ENCODE peak calls at places on chromosomes 2 and 18, in ten cellular contexts. F, N, T, V, L, I, C, Z, O and Q are unnamed samples. For H3K9me3, the result is how much of the 10 kb centered on the place peaks cover.

GRCh38 chr2:12738112-12738485 is 21.4 kb downstream of the TRIB2 start:
- DNase-seq in F (no peak), N (no peak), T (no peak), V (peak), L (no peak), I (no peak), C (no peak), Z (no peak), O (no peak), Q (no peak)

GRCh38 chr2:199973703-199974102 is 18.3 kb downstream of the MAIP1 start:
- DNase-seq in F (no peak), N (peak), T (no peak), V (peak), L (no peak), I (no peak), C (peak), Z (peak), O (no peak), Q (no peak)

GRCh38 chr2:30147715-30148611 is 1.2 kb downstream of the YPEL5 start:
- DNase-seq in F (peak), N (peak), T (peak), V (peak), L (peak), I (peak), C (peak), Z (no peak), O (peak), Q (peak)

GRCh38 chr2:16525265-16525887 is 140.3 kb downstream of the CYRIA start:
- DNase-seq in F (no peak), N (peak), T (no peak), V (no peak), L (no peak), I (peak), C (no peak), Z (peak), O (no peak), Q (peak)

GRCh38 chr2:11738589-11739436 is 7.6 kb upstream of the LPIN1 start:
- DNase-seq in F (no peak), N (peak), T (peak), V (peak), L (peak), I (no peak), C (peak), Z (peak), O (peak), Q (peak)

GRCh38 chr18:56307771-56308170 is 330.6 kb downstream of the TXNL1 start:
- DNase-seq in F (no peak), N (no peak), T (no peak), V (no peak), L (no peak), I (no peak), C (no peak), Z (no peak), O (no peak), Q (no peak)

GRCh38 chr2:103401621-103402020 is 639.8 kb downstream of the TMEM182 start:
- DNase-seq in F (no peak), N (peak), T (no peak), V (peak), L (no peak), I (peak), C (peak), Z (no peak), O (no peak), Q (peak)

GRCh38 chr2:219352448-219353023 is 20.0 kb upstream of the RESP18 start:
- DNase-seq in F (peak), N (peak), T (peak), V (peak), L (no peak), I (peak), C (peak), Z (peak), O (no peak), Q (peak)

GRCh38 chr2:240233891-240234502 is 93.5 kb upstream of the OTOS start:
- DNase-seq in F (no peak), N (no peak), T (peak), V (no peak), L (peak), I (no peak), C (no peak), Z (no peak), O (peak), Q (no peak)

GRCh38 chr2:239157766-239158165 is 243.1 kb downstream of the HDAC4 start:
- DNase-seq in F (no peak), N (peak), T (peak), V (no peak), L (peak), I (peak), C (no peak), Z (peak), O (peak), Q (peak)

GRCh38 chr2:75621228-75621627 is 25.4 kb upstream of the MRPL19 start:
- DNase-seq in F (no peak), N (no peak), T (no peak), V (no peak), L (no peak), I (no peak), C (no peak), Z (no peak), O (no peak), Q (no peak)

GRCh38 chr2:237966565-237967462 is at the start of gene UBE2F:
- DNase-seq in F (peak), N (peak), T (peak), V (peak), L (peak), I (peak), C (peak), Z (peak), O (peak), Q (peak)

GRCh38 chr2:96733931-96734330 is 5.9 kb downstream of the LMAN2L start:
- DNase-seq in F (no peak), N (no peak), T (no peak), V (no peak), L (no peak), I (no peak), C (no peak), Z (no peak), O (no peak), Q (no peak)

GRCh38 chr18:3910507-3910906 is 460.5 kb downstream of the TGIF1 start:
- DNase-seq in F (no peak), N (no peak), T (peak), V (peak), L (no peak), I (no peak), C (peak), Z (no peak), O (no peak), Q (no peak)

GRCh38 chr2:202133556-202134245 is 60.6 kb downstream of the KIAA2012 start:
- DNase-seq in F (no peak), N (no peak), T (no peak), V (no peak), L (no peak), I (no peak), C (no peak), Z (no peak), O (no peak), Q (no peak)

GRCh38 chr2:179751184-179751809 is 110.1 kb downstream of the ZNF385B start:
- DNase-seq in F (no peak), N (peak), T (no peak), V (peak), L (no peak), I (no peak), C (peak), Z (peak), O (no peak), Q (no peak)

GRCh38 chr2:204015118-204015842 is 78.7 kb downstream of the ICOS start:
- DNase-seq in F (no peak), N (no peak), T (no peak), V (no peak), L (no peak), I (no peak), C (no peak), Z (no peak), O (no peak), Q (no peak)

GRCh38 chr2:239190921-239191885 is 209.6 kb downstream of the HDAC4 start:
- DNase-seq in F (no peak), N (no peak), T (peak), V (no peak), L (peak), I (no peak), C (no peak), Z (no peak), O (peak), Q (no peak)

GRCh38 chr2:158457092-158457825 is 507 bp downstream of the PKP4 start:
- DNase-seq in F (peak), N (peak), T (peak), V (peak), L (peak), I (peak), C (peak), Z (no peak), O (peak), Q (peak)

GRCh38 chr18:28114472-28114871 is 62.5 kb downstream of the CDH2 start:
- DNase-seq in F (no peak), N (no peak), T (no peak), V (peak), L (no peak), I (no peak), C (peak), Z (no peak), O (no peak), Q (no peak)

GRCh38 chr2:230952226-230952956 is 27.3 kb upstream of the GPR55 start:
- DNase-seq in F (no peak), N (no peak), T (no peak), V (no peak), L (no peak), I (no peak), C (no peak), Z (no peak), O (no peak), Q (no peak)

GRCh38 chr2:169225906-169226305 is 136.4 kb downstream of the LRP2 start:
- DNase-seq in F (no peak), N (no peak), T (no peak), V (peak), L (no peak), I (no peak), C (no peak), Z (no peak), O (no peak), Q (no peak)

GRCh38 chr2:39689876-39690275 is 24.2 kb downstream of the TMEM178A start:
- DNase-seq in F (no peak), N (no peak), T (no peak), V (no peak), L (no peak), I (no peak), C (no peak), Z (no peak), O (no peak), Q (no peak)

GRCh38 chr2:46075848-46076247 is 221.4 kb upstream of the EPAS1 start:
- DNase-seq in F (no peak), N (no peak), T (no peak), V (peak), L (no peak), I (no peak), C (peak), Z (no peak), O (no peak), Q (no peak)

GRCh38 chr2:105712166-105712915 is 32.4 kb upstream of the NCK2 start:
- DNase-seq in F (no peak), N (no peak), T (no peak), V (peak), L (no peak), I (no peak), C (peak), Z (no peak), O (no peak), Q (no peak)

GRCh38 chr2:100995309-100996075 is 6.6 kb upstream of the RPL31 start:
- DNase-seq in F (no peak), N (no peak), T (no peak), V (no peak), L (no peak), I (no peak), C (no peak), Z (no peak), O (no peak), Q (no peak)

GRCh38 chr2:151481744-151482143 is 72.0 kb downstream of the RIF1 start:
- DNase-seq in F (no peak), N (no peak), T (no peak), V (no peak), L (no peak), I (no peak), C (no peak), Z (no peak), O (no peak), Q (no peak)

GRCh38 chr2:234026111-234026510 is 24.4 kb upstream of the SPP2 start:
- DNase-seq in F (no peak), N (peak), T (no peak), V (peak), L (no peak), I (no peak), C (peak), Z (no peak), O (no peak), Q (no peak)

GRCh38 chr2:111111101-111111755 is 9.5 kb upstream of the BCL2L11 start:
- DNase-seq in F (no peak), N (no peak), T (no peak), V (no peak), L (no peak), I (no peak), C (no peak), Z (no peak), O (no peak), Q (no peak)

GRCh38 chr18:33483908-33484307 is 43.4 kb upstream of the CCDC178 start:
- DNase-seq in F (no peak), N (no peak), T (no peak), V (no peak), L (no peak), I (no peak), C (no peak), Z (no peak), O (no peak), Q (no peak)

GRCh38 chr2:88125344-88125923 is 2.4 kb downstream of the FABP1 start:
- DNase-seq in F (no peak), N (no peak), T (no peak), V (no peak), L (no peak), I (no peak), C (no peak), Z (no peak), O (no peak), Q (no peak)

GRCh38 chr18:57131782-57132181 is 15.1 kb upstream of the BOD1L2 start:
- DNase-seq in F (no peak), N (no peak), T (no peak), V (no peak), L (no peak), I (no peak), C (no peak), Z (no peak), O (no peak), Q (no peak)

GRCh38 chr2:239371726-239372686 is 28.8 kb downstream of the HDAC4 start:
- DNase-seq in F (no peak), N (no peak), T (no peak), V (no peak), L (no peak), I (no peak), C (no peak), Z (no peak), O (peak), Q (no peak)

GRCh38 chr2:43939695-43940094 is 56.1 kb downstream of the LRPPRC start:
- DNase-seq in F (no peak), N (no peak), T (no peak), V (no peak), L (no peak), I (no peak), C (no peak), Z (no peak), O (no peak), Q (peak)

GRCh38 chr18:55422456-55423185 is 165.4 kb downstream of the TCF4 start:
- DNase-seq in F (no peak), N (no peak), T (peak), V (peak), L (no peak), I (no peak), C (peak), Z (no peak), O (no peak), Q (peak)

GRCh38 chr2:20667531-20668401 is 822 bp downstream of the GDF7 start:
- DNase-seq in F (no peak), N (no peak), T (peak), V (no peak), L (peak), I (no peak), C (no peak), Z (no peak), O (peak), Q (no peak)

DNA sequence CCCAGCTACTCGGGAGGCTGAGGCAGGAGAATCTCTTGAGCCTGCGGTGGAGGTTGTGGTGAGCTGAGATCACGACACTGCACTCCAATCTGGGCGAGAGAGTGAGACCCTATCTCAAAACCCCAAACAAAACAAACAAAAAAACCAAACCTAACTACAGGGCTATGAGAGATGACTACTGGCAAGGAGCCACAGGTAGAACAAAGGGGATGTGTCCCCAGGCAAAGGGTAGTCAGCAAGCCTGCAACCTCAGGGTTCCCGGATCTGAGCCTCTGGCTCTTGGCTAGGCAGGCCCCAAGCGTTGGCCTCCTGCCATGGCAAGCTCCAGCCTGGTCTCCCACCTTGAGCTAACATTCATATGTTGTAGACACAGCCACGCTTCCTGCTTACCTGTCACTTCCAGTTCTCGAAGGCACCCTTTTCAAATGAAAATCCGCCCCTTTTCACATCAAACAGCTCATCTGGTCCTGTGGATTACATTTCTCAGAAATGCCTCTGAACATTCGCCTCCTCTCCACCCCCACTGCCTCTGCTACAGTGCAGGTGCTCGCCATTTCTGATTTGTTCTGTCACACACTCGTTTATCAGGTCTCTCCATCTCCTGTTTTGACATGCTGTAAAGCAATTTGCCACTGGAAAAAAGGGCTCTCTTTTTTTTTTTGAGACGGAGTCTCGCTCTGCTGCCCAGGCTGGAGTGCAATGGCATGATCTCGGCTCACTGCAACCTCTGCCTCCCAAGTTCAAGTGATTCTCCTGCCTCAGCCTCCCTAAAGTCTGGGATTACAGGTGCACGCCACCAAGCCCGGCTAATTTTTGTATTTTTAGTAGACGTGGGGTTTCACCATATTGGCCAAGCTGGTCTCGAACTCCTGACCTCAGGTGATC is 13.1 kb upstream of the ACTR3 start:
- DNase-seq in F (peak), N (peak), T (no peak), V (peak), L (peak), I (no peak), C (no peak), Z (peak), O (peak), Q (peak)
- H3K9me3 ChIP-seq in F (under half), N (under half), T (under half), V (under half), L (under half), I (under half), C (under half), Z (under half), O (under half), Q (under half)

DNA sequence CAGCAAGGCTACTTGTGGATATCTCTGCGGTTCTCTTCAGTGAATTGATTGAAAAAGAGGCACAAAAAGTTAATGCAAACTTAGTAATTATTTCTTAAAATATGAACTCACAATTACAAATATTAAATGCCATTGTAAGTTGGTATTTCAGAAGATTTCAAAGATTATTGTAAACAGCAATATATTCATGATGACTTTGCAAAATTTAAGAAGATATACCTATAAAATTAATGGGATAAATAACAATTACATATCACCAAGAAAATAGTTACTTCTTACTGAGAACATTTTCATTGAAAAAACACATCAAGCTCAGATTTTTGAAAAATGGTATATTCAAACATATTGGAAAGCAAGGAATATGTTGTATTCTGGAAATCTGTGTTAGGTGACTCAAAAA is 482.0 kb upstream of the LRRTM1 start:
- DNase-seq in F (no peak), N (no peak), T (no peak), V (no peak), L (no peak), I (no peak), C (no peak), Z (no peak), O (no peak), Q (no peak)
- H3K9me3 ChIP-seq in F (under half), N (under half), T (under half), V (under half), L (under half), I (under half), C (under half), Z (under half), O (under half), Q (under half)

GRCh38 chr2:71791051-71791450 is 337.7 kb downstream of the DYSF start:
- DNase-seq in F (no peak), N (no peak), T (no peak), V (no peak), L (no peak), I (no peak), C (no peak), Z (no peak), O (no peak), Q (no peak)
- H3K9me3 ChIP-seq in F (under half), N (under half), T (under half), V (under half), L (under half), I (under half), C (under half), Z (under half), O (under half), Q (under half)

DNA sequence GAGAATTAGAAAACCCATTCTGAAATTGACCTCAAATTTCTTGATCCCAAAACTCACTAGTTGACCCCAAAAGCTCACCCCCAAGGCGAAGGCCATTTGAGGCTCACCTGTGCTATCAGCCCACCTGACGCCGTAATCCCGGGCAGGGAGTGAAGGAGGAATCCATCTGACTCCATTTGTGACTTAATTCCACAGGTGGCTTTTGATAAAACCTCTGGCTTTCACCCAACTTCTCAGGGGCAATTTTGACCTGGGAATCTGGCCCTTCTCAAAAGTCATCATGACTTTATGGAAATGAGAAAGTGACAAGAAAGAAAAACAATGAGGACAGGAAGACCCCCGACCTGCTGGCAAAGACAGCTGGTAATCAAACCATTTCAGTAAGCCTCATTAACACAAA is 86.9 kb upstream of the SALL3 start:
- DNase-seq in F (no peak), N (no peak), T (no peak), V (no peak), L (no peak), I (no peak), C (no peak), Z (no peak), O (no peak), Q (no peak)
- H3K9me3 ChIP-seq in F (under half), N (under half), T (under half), V (under half), L (under half), I (under half), C (under half), Z (under half), O (under half), Q (under half)

GRCh38 chr2:196172976-196173375 is 1.6 kb upstream of the STK17B start:
- DNase-seq in F (no peak), N (no peak), T (no peak), V (no peak), L (no peak), I (no peak), C (no peak), Z (no peak), O (no peak), Q (no peak)

GRCh38 chr2:196176142-196176738 is 4.9 kb upstream of the STK17B start:
- DNase-seq in F (peak), N (no peak), T (no peak), V (no peak), L (no peak), I (no peak), C (no peak), Z (no peak), O (no peak), Q (no peak)

GRCh38 chr2:196173505-196173904 is 2.1 kb upstream of the STK17B start:
- DNase-seq in F (no peak), N (no peak), T (no peak), V (peak), L (no peak), I (no peak), C (no peak), Z (no peak), O (no peak), Q (no peak)

GRCh38 chr2:196171946-196172345 is 568 bp upstream of the STK17B start:
- DNase-seq in F (no peak), N (no peak), T (no peak), V (no peak), L (no peak), I (no peak), C (no peak), Z (no peak), O (no peak), Q (no peak)

DNA sequence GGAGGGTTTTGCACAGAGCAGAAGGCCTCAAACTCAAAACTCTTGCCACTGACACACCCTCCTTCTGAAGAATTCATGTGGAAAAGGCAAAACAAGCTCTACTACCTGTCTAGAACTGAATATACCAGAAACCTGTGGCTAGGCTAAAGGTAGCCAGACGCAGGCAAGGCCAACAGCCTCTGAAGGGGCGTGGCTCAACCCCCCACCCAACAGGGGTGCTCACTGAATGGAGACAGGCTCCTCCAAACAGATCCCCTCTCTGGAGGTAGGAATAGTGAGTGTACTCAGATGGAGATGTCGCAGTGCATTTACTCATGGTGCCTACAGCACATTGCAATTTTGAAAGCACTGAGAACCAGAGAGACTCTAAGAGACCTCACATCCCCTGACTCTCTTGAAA is 3.0 kb upstream of the STK17B start:
- DNase-seq in F (no peak), N (no peak), T (no peak), V (no peak), L (no peak), I (no peak), C (no peak), Z (no peak), O (no peak), Q (no peak)
- H3K9me3 ChIP-seq in F (under half), N (under half), T (under half), V (under half), L (under half), I (under half), C (under half), Z (under half), O (under half), Q (under half)